ENCODE peak calls at places on chromosome 20, in six cellular contexts. B, P, H, M, L and X are unnamed samples.

GRCh38 chr20:61134286-61135035 is 117.6 kb upstream of the CDH4 start:
- DNase-seq in B (no peak), P (no peak), H (no peak), M (no peak), L (no peak), X (no peak)

GRCh38 chr20:48984575-48985219 is 61.4 kb upstream of the CSE1L start:
- DNase-seq in B (no peak), P (no peak), H (peak), M (no peak), L (no peak), X (no peak)

GRCh38 chr20:33474097-33474846 is 15.6 kb upstream of the CBFA2T2 start:
- DNase-seq in B (no peak), P (no peak), H (no peak), M (no peak), L (no peak), X (no peak)

GRCh38 chr20:3222635-3223600 is 13.6 kb downstream of the ITPA start:
- DNase-seq in B (no peak), P (no peak), H (no peak), M (peak), L (no peak), X (no peak)

GRCh38 chr20:44850272-44850671 is 35.2 kb upstream of the YWHAB start:
- DNase-seq in B (no peak), P (no peak), H (no peak), M (no peak), L (no peak), X (no peak)

GRCh38 chr20:46212876-46213275 is 94.8 kb downstream of the CD40 start:
- DNase-seq in B (no peak), P (no peak), H (no peak), M (no peak), L (no peak), X (no peak)

GRCh38 chr20:8790442-8791074 is 278.3 kb upstream of the PLCB4 start:
- DNase-seq in B (no peak), P (peak), H (peak), M (no peak), L (no peak), X (no peak)

GRCh38 chr20:56676001-56676400 is 46.9 kb downstream of the TFAP2C start:
- DNase-seq in B (no peak), P (no peak), H (no peak), M (no peak), L (no peak), X (no peak)

GRCh38 chr20:24334830-24335229 is 134.6 kb upstream of the SYNDIG1 start:
- DNase-seq in B (no peak), P (no peak), H (no peak), M (no peak), L (no peak), X (no peak)

GRCh38 chr20:47136782-47137181 is 219.7 kb downstream of the ZMYND8 start:
- DNase-seq in B (no peak), P (no peak), H (no peak), M (no peak), L (no peak), X (no peak)

GRCh38 chr20:62353289-62354030 is 13.7 kb downstream of the LAMA5 start:
- DNase-seq in B (no peak), P (no peak), H (no peak), M (peak), L (no peak), X (no peak)

GRCh38 chr20:52191132-52191435 is 495 bp downstream of the ZFP64 start:
- DNase-seq in B (no peak), P (no peak), H (no peak), M (no peak), L (no peak), X (no peak)

GRCh38 chr20:61251529-61252393 is at the start of gene CDH4:
- DNase-seq in B (no peak), P (no peak), H (peak), M (no peak), L (no peak), X (no peak)

GRCh38 chr20:18524646-18525045 is 16.9 kb downstream of the SEC23B start:
- DNase-seq in B (no peak), P (no peak), H (peak), M (no peak), L (no peak), X (peak)

GRCh38 chr20:1322511-1323245 is 6.3 kb downstream of the SDCBP2 start:
- DNase-seq in B (no peak), P (no peak), H (peak), M (peak), L (no peak), X (peak)

GRCh38 chr20:36154696-36155628 is at the start of gene EPB41L1:
- DNase-seq in B (no peak), P (no peak), H (no peak), M (no peak), L (no peak), X (no peak)

GRCh38 chr20:51095755-51096509 is 73.0 kb upstream of the KCNG1 start:
- DNase-seq in B (no peak), P (no peak), H (peak), M (no peak), L (no peak), X (no peak)

GRCh38 chr20:47559141-47559540 is 57.5 kb downstream of the NCOA3 start:
- DNase-seq in B (no peak), P (no peak), H (no peak), M (no peak), L (no peak), X (no peak)

GRCh38 chr20:5056801-5057599 is 55.7 kb upstream of the SLC23A2 start:
- DNase-seq in B (peak), P (no peak), H (peak), M (peak), L (peak), X (no peak)

GRCh38 chr20:22701679-22702308 is 117.4 kb upstream of the FOXA2 start:
- DNase-seq in B (no peak), P (no peak), H (no peak), M (no peak), L (no peak), X (no peak)

GRCh38 chr20:50141811-50142561 is 11.5 kb downstream of the PEDS1 start:
- DNase-seq in B (no peak), P (no peak), H (no peak), M (no peak), L (no peak), X (no peak)

GRCh38 chr20:3224681-3225421 is 14.1 kb downstream of the SLC4A11 start:
- DNase-seq in B (no peak), P (no peak), H (no peak), M (no peak), L (no peak), X (no peak)

GRCh38 chr20:46683939-46684750 is 5.1 kb downstream of the TP53RK start:
- DNase-seq in B (no peak), P (peak), H (peak), M (peak), L (no peak), X (no peak)

GRCh38 chr20:31674895-31675827 is 37.4 kb downstream of the COX4I2 start:
- DNase-seq in B (peak), P (peak), H (peak), M (peak), L (peak), X (no peak)

GRCh38 chr20:48919882-48920526 is 1.5 kb upstream of the ARFGEF2 start:
- DNase-seq in B (no peak), P (no peak), H (no peak), M (no peak), L (no peak), X (no peak)

GRCh38 chr20:46199198-46199597 is 81.1 kb downstream of the CD40 start:
- DNase-seq in B (peak), P (no peak), H (no peak), M (no peak), L (no peak), X (no peak)